ENCODE peak calls at places on chromosomes 4 and X, in five cellular contexts. U is right lobe of liver, K is hepatocyte, G is uterus, S is OCI-LY7. D is an unnamed sample.

GRCh38 chr4:182093431-182093831 is 149.8 kb upstream of the TENM3 start:
- DNase-seq in U (no peak), K (no peak), G (no peak), S (no peak), D (no peak)

GRCh38 chrX:154436597-154437397 is at the start of gene GDI1:
- DNase-seq in U (peak), K (peak), G (peak), S (peak), D (peak)

GRCh38 chr4:88008133-88008621 is 742 bp downstream of the PKD2 start:
- DNase-seq in U (peak), K (peak), G (peak), S (peak), D (peak)

GRCh38 chr4:125313497-125313896 is 1.3 kb upstream of the FAT4 start:
- DNase-seq in U (peak), K (peak), G (peak), S (peak), D (peak)

GRCh38 chr4:20430555-20430954 is 178.8 kb downstream of the SLIT2 start:
- DNase-seq in U (no peak), K (no peak), G (no peak), S (no peak), D (peak)

GRCh38 chr4:37463457-37463856 is 218.9 kb downstream of the NWD2 start:
- DNase-seq in U (no peak), K (no peak), G (no peak), S (no peak), D (no peak)

GRCh38 chrX:72131317-72132294 is at the start of gene RTL5:
- DNase-seq in U (peak), K (peak), G (peak), S (no peak), D (no peak)

GRCh38 chrX:13876652-13877051 is 59.8 kb upstream of the GPM6B start:
- DNase-seq in U (no peak), K (no peak), G (no peak), S (no peak), D (peak)

GRCh38 chr4:73706811-73707210 is 33.6 kb upstream of the CXCL8 start:
- DNase-seq in U (no peak), K (no peak), G (no peak), S (no peak), D (no peak)

GRCh38 chrX:101078716-101079115 is at the start of gene TMEM35A:
- DNase-seq in U (no peak), K (peak), G (no peak), S (no peak), D (no peak)

GRCh38 chrX:123909498-123909897 is 49.6 kb downstream of the XIAP start:
- DNase-seq in U (no peak), K (no peak), G (no peak), S (no peak), D (no peak)

GRCh38 chr4:116839826-116840225 is 245.6 kb downstream of the TRAM1L1 start:
- DNase-seq in U (no peak), K (no peak), G (no peak), S (no peak), D (no peak)

GRCh38 chr4:113024373-113024772 is 25.1 kb upstream of the ANK2 start:
- DNase-seq in U (no peak), K (no peak), G (no peak), S (no peak), D (no peak)

GRCh38 chr4:58603951-58604350 is 1493.8 kb upstream of the IGFBP7 start:
- DNase-seq in U (no peak), K (no peak), G (no peak), S (no peak), D (no peak)

GRCh38 chrX:50747471-50747900 is 66.5 kb downstream of the SHROOM4 start:
- DNase-seq in U (no peak), K (peak), G (no peak), S (peak), D (peak)

GRCh38 chr4:65089666-65090065 is 580.6 kb downstream of the EPHA5 start:
- DNase-seq in U (no peak), K (peak), G (no peak), S (no peak), D (no peak)

GRCh38 chr4:140092094-140092820 is 61.7 kb downstream of the MAML3 start:
- DNase-seq in U (no peak), K (peak), G (peak), S (no peak), D (no peak)

GRCh38 chr4:144579411-144580020 is 66.4 kb upstream of the HHIP start:
- DNase-seq in U (no peak), K (no peak), G (no peak), S (no peak), D (peak)

GRCh38 chrX:129831486-129831885 is 12.2 kb downstream of the ZDHHC9 start:
- DNase-seq in U (no peak), K (no peak), G (no peak), S (no peak), D (no peak)

GRCh38 chr4:97582890-97583289 is 560.4 kb downstream of the STPG2 start:
- DNase-seq in U (no peak), K (no peak), G (no peak), S (no peak), D (no peak)

GRCh38 chr4:1910643-1911042 is 39.5 kb downstream of the NSD2 start:
- DNase-seq in U (no peak), K (peak), G (no peak), S (peak), D (peak)

GRCh38 chr4:147754037-147754445 is 22.2 kb downstream of the ARHGAP10 start:
- DNase-seq in U (no peak), K (no peak), G (no peak), S (no peak), D (peak)

GRCh38 chr4:168846414-168846813 is 163.6 kb downstream of the CBR4 start:
- DNase-seq in U (no peak), K (no peak), G (no peak), S (no peak), D (no peak)

GRCh38 chrX:47232803-47233332 is at the start of gene USP11:
- DNase-seq in U (no peak), K (peak), G (peak), S (peak), D (no peak)

GRCh38 chr4:156948133-156948532 is 23.5 kb downstream of the PDGFC start:
- DNase-seq in U (no peak), K (no peak), G (no peak), S (no peak), D (no peak)

GRCh38 chr4:94532016-94532789 is 80.5 kb downstream of the PDLIM5 start:
- DNase-seq in U (no peak), K (no peak), G (no peak), S (no peak), D (peak)

GRCh38 chr4:145619639-145619996 is 433 bp downstream of the MMAA start:
- DNase-seq in U (peak), K (peak), G (peak), S (no peak), D (peak)

GRCh38 chr4:8236141-8236919 is 33.2 kb upstream of the HTRA3 start:
- DNase-seq in U (no peak), K (no peak), G (no peak), S (peak), D (no peak)

GRCh38 chr4:2829321-2829932 is 14.2 kb upstream of the ADD1 start:
- DNase-seq in U (peak), K (no peak), G (no peak), S (no peak), D (no peak)

GRCh38 chr4:158050942-158051341 is 121.9 kb downstream of the GASK1B start:
- DNase-seq in U (no peak), K (no peak), G (no peak), S (no peak), D (no peak)

GRCh38 chrX:38941675-38942074 is 140.4 kb downstream of the MID1IP1 start:
- DNase-seq in U (no peak), K (no peak), G (no peak), S (no peak), D (no peak)

GRCh38 chr4:158938462-158939044 is 164.3 kb upstream of the RAPGEF2 start:
- DNase-seq in U (no peak), K (no peak), G (no peak), S (no peak), D (no peak)

GRCh38 chrX:20284992-20285391 is 18.3 kb upstream of the RPS6KA3 start:
- DNase-seq in U (no peak), K (no peak), G (no peak), S (no peak), D (no peak)

DNA sequence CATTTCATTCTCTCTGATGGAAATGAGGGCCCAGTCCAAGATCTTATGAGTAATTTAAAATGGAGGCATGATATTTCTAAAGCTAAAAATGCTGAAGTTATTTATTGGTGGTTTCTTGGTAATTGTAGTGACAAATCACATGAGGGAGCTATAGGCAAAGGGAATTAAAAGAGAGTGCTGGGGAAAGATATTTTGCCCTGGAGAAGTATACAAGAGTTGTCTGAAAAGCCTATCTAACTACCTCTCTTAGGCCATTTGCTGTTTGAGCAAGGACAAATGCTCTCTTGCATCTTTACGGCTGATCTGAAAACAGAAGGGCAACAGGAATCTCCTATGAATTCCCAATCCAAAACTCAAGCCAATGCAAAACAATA is 89.4 kb downstream of the FMR1NB start:
- DNase-seq in U (no peak), K (no peak), G (no peak), S (peak), D (no peak)
- TF ChIP-seq CTCF in U (no peak), K (no peak), G (no peak), S (peak), D (no peak)

GRCh38 chr4:152709675-152710438 is 30.1 kb upstream of the TMEM154 start:
- DNase-seq in U (no peak), K (no peak), G (no peak), S (no peak), D (peak)
- H3K27ac ChIP-seq in U (no peak), K (peak), G (no peak), S (no peak), D (peak)

GRCh38 chrX:153414838-153415552 is 3.7 kb downstream of the ZFP92 start:
- DNase-seq in U (no peak), K (no peak), G (no peak), S (no peak), D (no peak)

GRCh38 chrX:153413731-153414130 is 2.5 kb downstream of the ZFP92 start:
- DNase-seq in U (no peak), K (no peak), G (no peak), S (no peak), D (no peak)

GRCh38 chrX:153411988-153412574 is 809 bp downstream of the ZFP92 start:
- DNase-seq in U (no peak), K (no peak), G (no peak), S (peak), D (no peak)

GRCh38 chrX:153411255-153411987 is at the start of gene ZFP92:
- DNase-seq in U (no peak), K (peak), G (peak), S (no peak), D (no peak)

GRCh38 chrX:153412746-153413720 is 1.8 kb downstream of the ZFP92 start:
- DNase-seq in U (no peak), K (no peak), G (no peak), S (no peak), D (no peak)
- TF ChIP-seq CTCF in U (no peak), K (no peak), G (no peak), S (no peak), D (no peak)

GRCh38 chr4:174522183-174523002 is at the start of gene HPGD:
- DNase-seq in U (peak), K (peak), G (peak), S (peak), D (no peak)
- H3K27ac ChIP-seq in U (peak), K (peak), G (peak), S (no peak), D (peak)

DNA sequence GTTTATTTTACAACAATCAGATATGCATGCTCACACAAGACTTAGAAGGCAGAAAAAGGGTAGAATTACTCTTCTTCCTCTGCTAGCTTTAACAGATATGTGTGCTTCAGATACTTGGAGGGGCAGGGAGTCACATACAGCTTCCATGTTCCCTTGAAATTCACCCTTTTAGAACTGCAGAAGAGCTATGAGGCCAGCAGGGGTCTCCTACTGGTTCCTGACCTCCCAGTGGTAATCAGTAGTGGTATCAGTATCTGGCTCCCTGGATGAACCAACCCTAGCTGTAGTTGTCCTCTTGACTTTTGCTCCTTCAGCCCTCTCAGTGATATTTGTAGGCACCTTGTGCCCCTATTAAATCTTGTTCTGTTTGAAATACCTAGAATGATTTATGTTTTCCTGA is 81.5 kb downstream of the RCHY1 start:
- DNase-seq in U (no peak), K (peak), G (no peak), S (peak), D (peak)
- TF ChIP-seq CTCF in U (peak), K (peak), G (no peak), S (peak), D (no peak)

DNA sequence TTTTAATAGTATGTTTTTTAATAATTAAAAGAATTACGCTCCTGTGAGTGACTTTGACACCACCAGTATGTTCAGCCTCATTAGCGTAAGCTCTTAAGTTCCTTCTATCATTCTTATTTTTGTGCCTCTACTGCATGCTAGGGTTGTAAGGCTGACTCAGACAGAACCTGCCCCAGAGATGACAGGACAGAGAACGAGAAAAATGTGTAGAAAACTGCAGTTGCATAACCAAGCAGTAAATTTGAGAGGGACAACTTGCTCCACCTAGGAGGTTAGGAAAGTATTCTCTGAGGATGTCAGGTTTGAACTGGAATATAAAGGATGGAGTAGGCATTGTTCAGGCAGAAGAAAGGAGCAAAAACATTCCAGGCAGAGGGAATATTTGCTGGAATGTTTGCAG is 98.7 kb downstream of the NFKB1 start:
- DNase-seq in U (no peak), K (no peak), G (no peak), S (no peak), D (peak)
- H3K27ac ChIP-seq in U (no peak), K (no peak), G (no peak), S (no peak), D (no peak)

GRCh38 chr4:126396703-126397102 is 1081.9 kb downstream of the FAT4 start:
- DNase-seq in U (no peak), K (no peak), G (no peak), S (no peak), D (no peak)
- TF ChIP-seq CTCF in U (no peak), K (no peak), G (no peak), S (peak), D (no peak)

GRCh38 chrX:418927-419729 is 32.4 kb upstream of the PPP2R3B start:
- DNase-seq in U (no peak), K (no peak), G (no peak), S (no peak), D (no peak)
- H3K27ac ChIP-seq in U (no peak), K (no peak), G (no peak), S (no peak), D (no peak)

DNA sequence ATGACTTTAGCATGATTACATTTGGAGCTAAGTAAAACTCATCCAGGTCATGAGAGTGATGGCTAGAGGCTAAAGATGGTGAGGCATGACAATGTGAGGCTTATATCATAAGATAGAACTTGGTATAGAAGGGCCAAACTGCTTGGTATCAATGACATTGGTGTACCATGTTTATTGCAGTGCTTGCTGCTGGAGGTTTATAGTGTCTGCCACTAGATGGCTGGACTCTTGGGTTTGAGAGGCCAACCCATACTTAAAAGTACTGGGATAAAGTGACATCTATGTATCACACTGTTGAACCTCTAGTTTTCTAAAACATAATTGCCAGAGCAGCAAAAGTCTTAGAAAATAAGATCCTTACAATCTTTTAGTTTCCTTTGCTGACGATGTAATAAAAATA is 83.0 kb upstream of the TACR3 start:
- DNase-seq in U (no peak), K (no peak), G (no peak), S (no peak), D (no peak)
- TF ChIP-seq CTCF in U (no peak), K (no peak), G (no peak), S (peak), D (no peak)

D was measured in RWPE1.